ENCODE peak calls at places on chromosomes 12 and 14, in five cellular contexts. One of them, this sample, is unnamed.

GRCh38 chr12:50505386-50505827 is 622 bp downstream of the DIP2B start:
- DNase-seq in GM12878: no peak
- DNase-seq in Karpas-422: peak; percentile 76
- DNase-seq in GM23248: peak; percentile 59
- DNase-seq in neural progenitor cell: peak; percentile 49
- DNase-seq in this sample: peak; percentile 48

GRCh38 chr14:20803221-20803620 is 577 bp upstream of the RNASE1 start:
- DNase-seq in GM12878: no peak
- DNase-seq in Karpas-422: no peak
- DNase-seq in GM23248: no peak
- DNase-seq in neural progenitor cell: no peak
- DNase-seq in this sample: no peak

GRCh38 chr12:126353604-126354003 is 1288.4 kb downstream of the AACS start:
- DNase-seq in GM12878: no peak
- DNase-seq in Karpas-422: no peak
- DNase-seq in GM23248: no peak
- DNase-seq in neural progenitor cell: no peak
- DNase-seq in this sample: no peak

GRCh38 chr12:107322063-107322462 is 228.7 kb upstream of the CRY1 start:
- DNase-seq in GM12878: no peak
- DNase-seq in Karpas-422: no peak
- DNase-seq in GM23248: no peak
- DNase-seq in neural progenitor cell: no peak
- DNase-seq in this sample: no peak

GRCh38 chr12:124397807-124398577 is 103.1 kb downstream of the RFLNA start:
- DNase-seq in GM12878: no peak
- DNase-seq in Karpas-422: no peak
- DNase-seq in GM23248: peak; percentile 57
- DNase-seq in neural progenitor cell: no peak
- DNase-seq in this sample: no peak

GRCh38 chr14:83838221-83838620 is 1691.7 kb upstream of the FLRT2 start:
- DNase-seq in GM12878: no peak
- DNase-seq in Karpas-422: no peak
- DNase-seq in GM23248: no peak
- DNase-seq in neural progenitor cell: no peak
- DNase-seq in this sample: no peak

GRCh38 chr12:73361156-73361866 is 1089.1 kb downstream of the TRHDE start:
- DNase-seq in GM12878: no peak
- DNase-seq in Karpas-422: no peak
- DNase-seq in GM23248: no peak
- DNase-seq in neural progenitor cell: no peak
- DNase-seq in this sample: no peak

GRCh38 chr14:94685166-94685581 is 73.0 kb downstream of the SERPINA3 start:
- DNase-seq in GM12878: no peak
- DNase-seq in Karpas-422: peak; percentile 66
- DNase-seq in GM23248: no peak
- DNase-seq in neural progenitor cell: peak; percentile 41
- DNase-seq in this sample: peak; percentile 3

GRCh38 chr12:58176296-58176869 is 235.0 kb downstream of the ATP23 start:
- DNase-seq in GM12878: no peak
- DNase-seq in Karpas-422: peak; percentile 65
- DNase-seq in GM23248: peak; percentile 27
- DNase-seq in neural progenitor cell: peak; percentile 78
- DNase-seq in this sample: peak; percentile 11

GRCh38 chr12:53973093-53974042 is at the start of gene HOXC11:
- DNase-seq in GM12878: no peak
- DNase-seq in Karpas-422: no peak
- DNase-seq in GM23248: peak; percentile 52
- DNase-seq in neural progenitor cell: no peak
- DNase-seq in this sample: no peak

GRCh38 chr12:52618216-52618615 is at the start of gene KRT73:
- DNase-seq in GM12878: no peak
- DNase-seq in Karpas-422: no peak
- DNase-seq in GM23248: no peak
- DNase-seq in neural progenitor cell: no peak
- DNase-seq in this sample: no peak

GRCh38 chr14:68506645-68507405 is 286.0 kb downstream of the ZFP36L1 start:
- DNase-seq in GM12878: peak; percentile 96
- DNase-seq in Karpas-422: no peak
- DNase-seq in GM23248: no peak
- DNase-seq in neural progenitor cell: no peak
- DNase-seq in this sample: peak; percentile 91

GRCh38 chr12:116708826-116709756 is 28.8 kb downstream of the SPRING1 start:
- DNase-seq in GM12878: no peak
- DNase-seq in Karpas-422: peak; percentile 82
- DNase-seq in GM23248: peak; percentile 82
- DNase-seq in neural progenitor cell: peak; percentile 76
- DNase-seq in this sample: peak; percentile 82

GRCh38 chr12:39037115-39037514 is 131.7 kb upstream of the CPNE8 start:
- DNase-seq in GM12878: no peak
- DNase-seq in Karpas-422: no peak
- DNase-seq in GM23248: no peak
- DNase-seq in neural progenitor cell: no peak
- DNase-seq in this sample: no peak

GRCh38 chr12:76962099-76962498 is 83.3 kb upstream of the CSRP2 start:
- DNase-seq in GM12878: no peak
- DNase-seq in Karpas-422: no peak
- DNase-seq in GM23248: no peak
- DNase-seq in neural progenitor cell: no peak
- DNase-seq in this sample: no peak

GRCh38 chr12:91274886-91275285 is 92.3 kb upstream of the DCN start:
- DNase-seq in GM12878: no peak
- DNase-seq in Karpas-422: no peak
- DNase-seq in GM23248: peak; percentile 20
- DNase-seq in neural progenitor cell: peak; percentile 46
- DNase-seq in this sample: no peak

GRCh38 chr12:106409898-106410297 is 52.4 kb downstream of the POLR3B start:
- DNase-seq in GM12878: no peak
- DNase-seq in Karpas-422: no peak
- DNase-seq in GM23248: no peak
- DNase-seq in neural progenitor cell: no peak
- DNase-seq in this sample: no peak

GRCh38 chr12:46271846-46272245 is 3.0 kb upstream of the SLC38A1 start:
- DNase-seq in GM12878: no peak
- DNase-seq in Karpas-422: no peak
- DNase-seq in GM23248: no peak
- DNase-seq in neural progenitor cell: no peak
- DNase-seq in this sample: no peak

GRCh38 chr14:102320671-102321455 is 1.3 kb downstream of the ZNF839 start:
- DNase-seq in GM12878: no peak
- DNase-seq in Karpas-422: no peak
- DNase-seq in GM23248: no peak
- DNase-seq in neural progenitor cell: no peak
- DNase-seq in this sample: no peak

GRCh38 chr14:102320033-102320660 is 601 bp downstream of the ZNF839 start:
- DNase-seq in GM12878: no peak
- DNase-seq in Karpas-422: peak; percentile 68
- DNase-seq in GM23248: peak; percentile 88
- DNase-seq in neural progenitor cell: peak; percentile 62
- DNase-seq in this sample: peak; percentile 57

GRCh38 chr14:102318781-102319276 is 717 bp upstream of the ZNF839 start:
- DNase-seq in GM12878: no peak
- DNase-seq in Karpas-422: peak; percentile 65
- DNase-seq in GM23248: no peak
- DNase-seq in neural progenitor cell: no peak
- DNase-seq in this sample: peak; percentile 55

GRCh38 chr14:102317564-102318248 is 1.8 kb upstream of the ZNF839 start:
- DNase-seq in GM12878: no peak
- DNase-seq in Karpas-422: peak; percentile 83
- DNase-seq in GM23248: peak; percentile 41
- DNase-seq in neural progenitor cell: peak; percentile 33
- DNase-seq in this sample: peak; percentile 67

DNA sequence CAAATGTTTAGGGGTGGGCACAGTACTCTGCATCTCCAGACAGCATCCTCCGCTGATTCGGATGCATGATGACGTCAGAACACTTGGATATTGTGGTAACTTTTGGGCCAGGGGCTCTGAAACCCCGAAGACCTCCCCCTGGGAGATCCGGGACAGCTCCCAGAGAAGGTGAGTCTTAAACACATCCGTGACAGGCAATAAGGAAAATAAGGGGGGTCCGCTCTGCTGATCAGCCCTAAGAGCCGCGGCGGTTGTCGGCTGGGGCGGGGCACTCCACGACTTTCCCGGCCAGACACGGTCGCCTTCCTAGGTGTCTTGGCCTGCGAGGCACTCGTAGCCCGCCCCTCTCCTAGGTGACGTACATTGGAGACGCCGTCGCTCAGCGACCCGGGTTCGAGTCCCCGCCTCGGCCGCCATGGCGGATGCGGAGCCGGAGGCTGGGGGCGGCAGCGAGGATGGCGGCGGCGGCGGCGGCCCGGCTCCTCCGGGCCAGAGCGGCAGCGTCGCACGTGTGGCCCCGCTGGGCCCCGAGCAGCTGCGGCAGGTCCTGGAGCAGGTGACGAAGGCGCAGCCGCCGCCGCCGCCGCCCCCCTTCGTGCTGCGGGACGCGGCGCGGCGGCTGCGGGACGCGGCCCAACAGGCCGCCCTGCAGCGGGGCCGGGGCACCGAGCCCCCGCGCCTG is at the start of gene ZNF839:
- DNase-seq in GM12878: no peak
- DNase-seq in Karpas-422: peak; percentile 99
- DNase-seq in GM23248: peak; percentile 96
- DNase-seq in neural progenitor cell: peak; percentile 93
- DNase-seq in this sample: peak; percentile 95
- H2AFZ ChIP-seq in GM12878: peak within 1 kb of the TSS; percentile 95
- H2AFZ ChIP-seq in Karpas-422: peak within 1 kb of the TSS; percentile 94
- H2AFZ ChIP-seq in GM23248: peak within 1 kb of the TSS; percentile 93
- H2AFZ ChIP-seq in neural progenitor cell: peak within 1 kb of the TSS; percentile 99
- H2AFZ ChIP-seq in this sample: peak within 1 kb of the TSS; percentile 72

GRCh38 chr12:2265461-2266167 is 212.8 kb downstream of the CACNA1C start:
- DNase-seq in GM12878: no peak
- DNase-seq in Karpas-422: no peak
- DNase-seq in GM23248: peak; percentile 94
- DNase-seq in neural progenitor cell: no peak
- DNase-seq in this sample: no peak

GRCh38 chr12:2267624-2268477 is 215.1 kb downstream of the CACNA1C start:
- DNase-seq in GM12878: no peak
- DNase-seq in Karpas-422: no peak
- DNase-seq in GM23248: peak; percentile 88
- DNase-seq in neural progenitor cell: peak; percentile 68
- DNase-seq in this sample: no peak

GRCh38 chr12:2266666-2267623 is 214.2 kb downstream of the CACNA1C start:
- DNase-seq in GM12878: no peak
- DNase-seq in Karpas-422: no peak
- DNase-seq in GM23248: no peak
- DNase-seq in neural progenitor cell: no peak
- DNase-seq in this sample: no peak

GRCh38 chr12:2270846-2271245 is 218.1 kb downstream of the CACNA1C start:
- DNase-seq in GM12878: no peak
- DNase-seq in Karpas-422: no peak
- DNase-seq in GM23248: no peak
- DNase-seq in neural progenitor cell: no peak
- DNase-seq in this sample: no peak

DNA sequence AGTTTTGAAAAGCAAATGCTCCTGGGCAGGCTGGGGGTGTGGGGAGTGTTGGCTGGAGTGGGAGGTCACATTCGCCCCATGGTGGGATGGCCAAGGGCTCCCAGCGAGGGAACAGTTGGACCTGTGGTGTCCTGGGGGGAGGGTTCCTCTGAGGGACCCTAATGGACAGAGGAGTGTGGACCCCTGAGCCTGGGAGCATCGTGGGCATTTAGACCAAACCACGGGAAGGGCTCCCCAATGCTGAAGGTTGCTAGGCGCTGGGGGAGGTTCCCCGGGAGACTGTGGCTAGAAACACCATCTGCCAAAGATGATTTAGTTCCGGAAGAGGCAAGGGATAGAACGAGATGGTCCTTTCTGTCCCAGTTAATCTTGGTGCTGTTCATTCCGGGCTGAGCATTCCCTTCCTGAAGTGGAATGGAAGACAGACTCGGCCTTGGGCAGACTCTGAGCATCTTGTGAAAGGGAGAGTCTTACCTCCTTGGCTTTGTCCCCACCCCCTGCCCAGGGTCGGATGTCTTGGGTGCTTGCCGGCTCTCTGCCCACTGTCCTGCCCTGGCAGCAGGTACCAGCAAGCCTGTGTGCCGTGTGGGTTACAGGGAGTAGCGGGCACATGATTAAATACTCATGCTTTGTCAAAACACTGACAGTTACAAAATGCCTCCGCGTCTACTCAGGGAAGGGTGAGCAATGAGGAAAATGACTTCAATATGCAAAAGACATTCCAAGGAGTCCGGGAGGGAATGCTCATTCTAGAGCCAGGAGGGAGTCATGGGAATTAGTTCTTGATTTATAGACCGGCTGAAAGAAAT is 215.9 kb downstream of the CACNA1C start:
- DNase-seq in GM12878: no peak
- DNase-seq in Karpas-422: no peak
- DNase-seq in GM23248: peak; percentile 96
- DNase-seq in neural progenitor cell: no peak
- DNase-seq in this sample: no peak
- H2AFZ ChIP-seq in GM12878: no peak overlapping the region
- H2AFZ ChIP-seq in Karpas-422: no peak overlapping the region
- H2AFZ ChIP-seq in GM23248: no peak overlapping the region
- H2AFZ ChIP-seq in neural progenitor cell: no peak overlapping the region
- H2AFZ ChIP-seq in this sample: no peak overlapping the region

GRCh38 chr12:75291014-75291413 is 39.1 kb downstream of the CAPS2 start:
- DNase-seq in GM12878: no peak
- DNase-seq in Karpas-422: no peak
- DNase-seq in GM23248: no peak
- DNase-seq in neural progenitor cell: no peak
- DNase-seq in this sample: no peak

GRCh38 chr12:75294797-75295196 is 35.3 kb downstream of the CAPS2 start:
- DNase-seq in GM12878: no peak
- DNase-seq in Karpas-422: no peak
- DNase-seq in GM23248: no peak
- DNase-seq in neural progenitor cell: no peak
- DNase-seq in this sample: no peak

GRCh38 chr12:75294338-75294737 is 35.8 kb downstream of the CAPS2 start:
- DNase-seq in GM12878: no peak
- DNase-seq in Karpas-422: no peak
- DNase-seq in GM23248: no peak
- DNase-seq in neural progenitor cell: no peak
- DNase-seq in this sample: no peak

DNA sequence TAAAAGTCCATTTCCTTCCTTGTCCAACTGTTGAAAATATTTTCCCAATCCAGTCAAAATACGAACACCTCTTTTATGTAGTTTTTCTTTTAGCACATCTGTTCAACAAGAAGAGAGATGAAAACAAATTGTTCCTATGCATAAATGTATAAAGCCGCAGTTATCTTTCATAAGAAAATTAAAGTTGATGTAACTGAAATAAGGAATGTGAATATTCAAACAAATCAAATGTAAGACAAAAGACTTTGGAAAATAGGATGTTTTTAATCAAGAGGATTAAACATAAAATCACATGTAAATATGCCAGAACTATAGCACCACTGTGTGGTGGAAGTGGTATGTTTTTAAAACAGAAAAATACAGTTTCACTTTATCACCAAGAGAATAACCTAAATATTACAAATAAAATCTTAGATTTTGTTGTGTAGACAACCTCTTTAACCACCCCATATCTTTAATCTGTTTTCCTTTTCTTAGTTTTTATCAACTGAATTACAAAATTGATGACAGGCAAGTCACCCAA is 40.4 kb downstream of the CAPS2 start:
- DNase-seq in GM12878: no peak
- DNase-seq in Karpas-422: peak; percentile 50
- DNase-seq in GM23248: peak; percentile 47
- DNase-seq in neural progenitor cell: no peak
- DNase-seq in this sample: no peak
- H2AFZ ChIP-seq in GM12878: no peak overlapping the region
- H2AFZ ChIP-seq in Karpas-422: no peak overlapping the region
- H2AFZ ChIP-seq in GM23248: peak overlapping the region; percentile 47
- H2AFZ ChIP-seq in neural progenitor cell: no peak overlapping the region
- H2AFZ ChIP-seq in this sample: no peak overlapping the region

GRCh38 chr12:29717540-29718100 is 66.1 kb downstream of the TMTC1 start:
- DNase-seq in GM12878: no peak
- DNase-seq in Karpas-422: no peak
- DNase-seq in GM23248: no peak
- DNase-seq in neural progenitor cell: no peak
- DNase-seq in this sample: no peak
- H2AFZ ChIP-seq in GM12878: no peak overlapping the region
- H2AFZ ChIP-seq in Karpas-422: no peak overlapping the region
- H2AFZ ChIP-seq in GM23248: no peak overlapping the region
- H2AFZ ChIP-seq in neural progenitor cell: no peak overlapping the region
- H2AFZ ChIP-seq in this sample: no peak overlapping the region